ENCODE peak calls at places on chromosomes 7 and 10, in seven cellular contexts. One of them, this sample, is unnamed.

GRCh38 chr10:70232155-70232858 is 922 bp downstream of the PPA1 start:
- DNase-seq in CD4-positive, alpha-beta T cell: peak
- DNase-seq in GM13976: peak
- DNase-seq in fibroblast of mammary gland: peak
- DNase-seq in lower lobe of right lung: peak
- DNase-seq in MCF 10A: peak
- DNase-seq in nephron progenitor cell: peak
- DNase-seq in this sample: peak

GRCh38 chr10:63611078-63611477 is 89.9 kb downstream of the REEP3 start:
- DNase-seq in CD4-positive, alpha-beta T cell: no peak
- DNase-seq in GM13976: no peak
- DNase-seq in fibroblast of mammary gland: peak
- DNase-seq in lower lobe of right lung: no peak
- DNase-seq in MCF 10A: no peak
- DNase-seq in nephron progenitor cell: no peak
- DNase-seq in this sample: no peak

GRCh38 chr10:104273291-104273690 is 4.3 kb downstream of the GSTO2 start:
- DNase-seq in CD4-positive, alpha-beta T cell: no peak
- DNase-seq in GM13976: no peak
- DNase-seq in fibroblast of mammary gland: no peak
- DNase-seq in lower lobe of right lung: no peak
- DNase-seq in MCF 10A: no peak
- DNase-seq in nephron progenitor cell: no peak
- DNase-seq in this sample: no peak

GRCh38 chr7:139777304-139777890 is 401 bp downstream of the HIPK2 start:
- DNase-seq in CD4-positive, alpha-beta T cell: peak
- DNase-seq in GM13976: peak
- DNase-seq in fibroblast of mammary gland: no peak
- DNase-seq in lower lobe of right lung: peak
- DNase-seq in MCF 10A: peak
- DNase-seq in nephron progenitor cell: peak
- DNase-seq in this sample: peak

GRCh38 chr7:139548302-139549028 is 25.0 kb downstream of the CLEC2L start:
- DNase-seq in CD4-positive, alpha-beta T cell: no peak
- DNase-seq in GM13976: no peak
- DNase-seq in fibroblast of mammary gland: no peak
- DNase-seq in lower lobe of right lung: no peak
- DNase-seq in MCF 10A: no peak
- DNase-seq in nephron progenitor cell: no peak
- DNase-seq in this sample: no peak

GRCh38 chr7:36788814-36789470 is 64.6 kb upstream of the AOAH start:
- DNase-seq in CD4-positive, alpha-beta T cell: no peak
- DNase-seq in GM13976: no peak
- DNase-seq in fibroblast of mammary gland: no peak
- DNase-seq in lower lobe of right lung: no peak
- DNase-seq in MCF 10A: no peak
- DNase-seq in nephron progenitor cell: no peak
- DNase-seq in this sample: no peak

GRCh38 chr10:98030093-98030821 is at the start of gene CRTAC1:
- DNase-seq in CD4-positive, alpha-beta T cell: no peak
- DNase-seq in GM13976: no peak
- DNase-seq in fibroblast of mammary gland: no peak
- DNase-seq in lower lobe of right lung: peak
- DNase-seq in MCF 10A: no peak
- DNase-seq in nephron progenitor cell: peak
- DNase-seq in this sample: peak

GRCh38 chr10:71696635-71697326 is 22.8 kb downstream of the C10orf105 start:
- DNase-seq in CD4-positive, alpha-beta T cell: peak
- DNase-seq in GM13976: peak
- DNase-seq in fibroblast of mammary gland: peak
- DNase-seq in lower lobe of right lung: peak
- DNase-seq in MCF 10A: peak
- DNase-seq in nephron progenitor cell: peak
- DNase-seq in this sample: peak

GRCh38 chr7:14483663-14484062 is 418.9 kb downstream of the DGKB start:
- DNase-seq in CD4-positive, alpha-beta T cell: no peak
- DNase-seq in GM13976: no peak
- DNase-seq in fibroblast of mammary gland: no peak
- DNase-seq in lower lobe of right lung: no peak
- DNase-seq in MCF 10A: no peak
- DNase-seq in nephron progenitor cell: no peak
- DNase-seq in this sample: no peak

GRCh38 chr7:18855796-18856195 is 261.6 kb downstream of the TWIST1 start:
- DNase-seq in CD4-positive, alpha-beta T cell: no peak
- DNase-seq in GM13976: no peak
- DNase-seq in fibroblast of mammary gland: peak
- DNase-seq in lower lobe of right lung: no peak
- DNase-seq in MCF 10A: no peak
- DNase-seq in nephron progenitor cell: no peak
- DNase-seq in this sample: no peak

GRCh38 chr10:114319406-114320248 is 80.6 kb downstream of the VWA2 start:
- DNase-seq in CD4-positive, alpha-beta T cell: no peak
- DNase-seq in GM13976: no peak
- DNase-seq in fibroblast of mammary gland: no peak
- DNase-seq in lower lobe of right lung: no peak
- DNase-seq in MCF 10A: no peak
- DNase-seq in nephron progenitor cell: no peak
- DNase-seq in this sample: no peak

GRCh38 chr7:98418636-98419315 is 17.9 kb upstream of the BAIAP2L1 start:
- DNase-seq in CD4-positive, alpha-beta T cell: no peak
- DNase-seq in GM13976: no peak
- DNase-seq in fibroblast of mammary gland: peak
- DNase-seq in lower lobe of right lung: no peak
- DNase-seq in MCF 10A: peak
- DNase-seq in nephron progenitor cell: no peak
- DNase-seq in this sample: no peak

GRCh38 chr10:29703276-29703675 is 68.5 kb upstream of the SVIL start:
- DNase-seq in CD4-positive, alpha-beta T cell: no peak
- DNase-seq in GM13976: no peak
- DNase-seq in fibroblast of mammary gland: no peak
- DNase-seq in lower lobe of right lung: no peak
- DNase-seq in MCF 10A: no peak
- DNase-seq in nephron progenitor cell: no peak
- DNase-seq in this sample: peak

GRCh38 chr7:2728309-2729042 is 40.5 kb downstream of the AMZ1 start:
- DNase-seq in CD4-positive, alpha-beta T cell: no peak
- DNase-seq in GM13976: no peak
- DNase-seq in fibroblast of mammary gland: no peak
- DNase-seq in lower lobe of right lung: peak
- DNase-seq in MCF 10A: no peak
- DNase-seq in nephron progenitor cell: no peak
- DNase-seq in this sample: no peak

DNA sequence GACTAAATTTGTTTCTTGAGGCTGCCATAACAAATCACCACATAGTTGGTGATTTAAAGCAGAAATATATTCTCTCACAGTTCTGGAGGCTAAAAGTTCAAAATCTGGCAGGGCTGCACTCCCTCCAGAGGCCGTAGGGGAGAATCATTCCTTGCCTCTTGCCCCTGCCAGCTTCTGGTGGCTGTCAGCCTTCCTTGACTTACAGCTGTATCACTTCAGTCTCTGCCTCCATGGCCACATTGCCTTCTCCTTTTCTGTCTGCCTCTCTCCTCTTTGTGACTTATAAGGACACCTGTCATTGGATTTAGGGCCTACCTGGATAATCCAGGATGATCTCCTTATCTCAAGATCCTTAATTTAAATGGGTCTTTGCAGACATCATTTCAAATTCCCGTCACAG is 5.8 kb upstream of the LRRC4 start:
- DNase-seq in CD4-positive, alpha-beta T cell: no peak
- DNase-seq in GM13976: no peak
- DNase-seq in fibroblast of mammary gland: no peak
- DNase-seq in lower lobe of right lung: no peak
- DNase-seq in MCF 10A: no peak
- DNase-seq in nephron progenitor cell: no peak
- DNase-seq in this sample: no peak
- TF ChIP-seq CTCF in CD4-positive, alpha-beta T cell: no peak
- TF ChIP-seq CTCF in GM13976: no peak
- TF ChIP-seq CTCF in fibroblast of mammary gland: no peak
- TF ChIP-seq CTCF in lower lobe of right lung: no peak
- TF ChIP-seq CTCF in MCF 10A: no peak
- TF ChIP-seq CTCF in nephron progenitor cell: no peak
- TF ChIP-seq CTCF in this sample: no peak

GRCh38 chr10:18216482-18216881 is 76.3 kb downstream of the CACNB2 start:
- DNase-seq in CD4-positive, alpha-beta T cell: no peak
- DNase-seq in GM13976: no peak
- DNase-seq in fibroblast of mammary gland: peak
- DNase-seq in lower lobe of right lung: no peak
- DNase-seq in MCF 10A: peak
- DNase-seq in nephron progenitor cell: no peak
- DNase-seq in this sample: no peak
- TF ChIP-seq CTCF in CD4-positive, alpha-beta T cell: no peak
- TF ChIP-seq CTCF in GM13976: no peak
- TF ChIP-seq CTCF in fibroblast of mammary gland: peak
- TF ChIP-seq CTCF in lower lobe of right lung: peak
- TF ChIP-seq CTCF in MCF 10A: peak
- TF ChIP-seq CTCF in nephron progenitor cell: peak
- TF ChIP-seq CTCF in this sample: no peak

GRCh38 chr7:117375380-117375779 is 51.9 kb downstream of the ASZ1 start:
- DNase-seq in CD4-positive, alpha-beta T cell: no peak
- DNase-seq in GM13976: no peak
- DNase-seq in fibroblast of mammary gland: peak
- DNase-seq in lower lobe of right lung: no peak
- DNase-seq in MCF 10A: peak
- DNase-seq in nephron progenitor cell: no peak
- DNase-seq in this sample: no peak
- TF ChIP-seq CTCF in CD4-positive, alpha-beta T cell: no peak
- TF ChIP-seq CTCF in GM13976: peak
- TF ChIP-seq CTCF in fibroblast of mammary gland: peak
- TF ChIP-seq CTCF in lower lobe of right lung: no peak
- TF ChIP-seq CTCF in MCF 10A: peak
- TF ChIP-seq CTCF in nephron progenitor cell: no peak
- TF ChIP-seq CTCF in this sample: no peak

DNA sequence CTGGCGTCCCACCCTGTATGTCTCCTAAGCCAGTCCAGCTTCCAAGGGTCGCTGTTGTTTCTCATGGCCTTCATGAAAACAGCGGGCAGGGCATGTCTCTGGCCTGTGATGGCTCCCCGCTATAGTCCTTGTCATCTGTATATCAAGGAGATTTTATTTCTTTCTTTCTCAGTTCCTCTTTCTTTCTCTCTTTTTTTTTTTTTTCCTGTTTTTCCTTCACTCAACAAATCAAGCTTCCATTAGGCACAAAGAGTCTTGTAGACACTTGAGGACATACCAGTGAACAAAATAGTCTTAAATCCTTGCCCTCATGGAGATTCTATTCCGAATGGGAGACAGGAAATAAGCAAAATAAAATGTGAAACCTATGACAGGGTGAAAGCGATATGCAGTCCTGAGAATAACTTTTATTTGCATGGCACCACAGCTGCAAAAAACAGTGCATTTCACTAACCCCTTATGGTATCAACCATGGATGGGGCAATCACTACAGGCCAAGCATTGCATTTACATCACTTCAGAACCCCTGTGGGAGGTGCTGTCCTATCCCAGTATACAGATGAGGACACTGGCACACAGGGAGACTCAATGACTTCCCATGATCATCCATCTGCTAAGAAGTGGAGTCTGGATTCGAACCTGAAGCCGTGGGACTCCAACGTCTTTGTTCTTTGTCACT is 50.7 kb downstream of the SYPL1 start:
- DNase-seq in CD4-positive, alpha-beta T cell: no peak
- DNase-seq in GM13976: peak
- DNase-seq in fibroblast of mammary gland: no peak
- DNase-seq in lower lobe of right lung: no peak
- DNase-seq in MCF 10A: no peak
- DNase-seq in nephron progenitor cell: no peak
- DNase-seq in this sample: no peak
- TF ChIP-seq CTCF in CD4-positive, alpha-beta T cell: no peak
- TF ChIP-seq CTCF in GM13976: no peak
- TF ChIP-seq CTCF in fibroblast of mammary gland: no peak
- TF ChIP-seq CTCF in lower lobe of right lung: no peak
- TF ChIP-seq CTCF in MCF 10A: no peak
- TF ChIP-seq CTCF in nephron progenitor cell: no peak
- TF ChIP-seq CTCF in this sample: no peak

GRCh38 chr7:135670179-135670578 is 7.9 kb downstream of the STMP1 start:
- DNase-seq in CD4-positive, alpha-beta T cell: no peak
- DNase-seq in GM13976: no peak
- DNase-seq in fibroblast of mammary gland: peak
- DNase-seq in lower lobe of right lung: no peak
- DNase-seq in MCF 10A: peak
- DNase-seq in nephron progenitor cell: no peak
- DNase-seq in this sample: no peak

GRCh38 chr7:135666836-135667235 is 4.5 kb downstream of the STMP1 start:
- DNase-seq in CD4-positive, alpha-beta T cell: no peak
- DNase-seq in GM13976: no peak
- DNase-seq in fibroblast of mammary gland: no peak
- DNase-seq in lower lobe of right lung: no peak
- DNase-seq in MCF 10A: no peak
- DNase-seq in nephron progenitor cell: no peak
- DNase-seq in this sample: no peak

GRCh38 chr7:135673360-135673706 is 11.0 kb downstream of the STMP1 start:
- DNase-seq in CD4-positive, alpha-beta T cell: no peak
- DNase-seq in GM13976: no peak
- DNase-seq in fibroblast of mammary gland: peak
- DNase-seq in lower lobe of right lung: no peak
- DNase-seq in MCF 10A: no peak
- DNase-seq in nephron progenitor cell: no peak
- DNase-seq in this sample: no peak

GRCh38 chr7:135669774-135670173 is 7.5 kb downstream of the STMP1 start:
- DNase-seq in CD4-positive, alpha-beta T cell: no peak
- DNase-seq in GM13976: no peak
- DNase-seq in fibroblast of mammary gland: no peak
- DNase-seq in lower lobe of right lung: no peak
- DNase-seq in MCF 10A: no peak
- DNase-seq in nephron progenitor cell: no peak
- DNase-seq in this sample: no peak

DNA sequence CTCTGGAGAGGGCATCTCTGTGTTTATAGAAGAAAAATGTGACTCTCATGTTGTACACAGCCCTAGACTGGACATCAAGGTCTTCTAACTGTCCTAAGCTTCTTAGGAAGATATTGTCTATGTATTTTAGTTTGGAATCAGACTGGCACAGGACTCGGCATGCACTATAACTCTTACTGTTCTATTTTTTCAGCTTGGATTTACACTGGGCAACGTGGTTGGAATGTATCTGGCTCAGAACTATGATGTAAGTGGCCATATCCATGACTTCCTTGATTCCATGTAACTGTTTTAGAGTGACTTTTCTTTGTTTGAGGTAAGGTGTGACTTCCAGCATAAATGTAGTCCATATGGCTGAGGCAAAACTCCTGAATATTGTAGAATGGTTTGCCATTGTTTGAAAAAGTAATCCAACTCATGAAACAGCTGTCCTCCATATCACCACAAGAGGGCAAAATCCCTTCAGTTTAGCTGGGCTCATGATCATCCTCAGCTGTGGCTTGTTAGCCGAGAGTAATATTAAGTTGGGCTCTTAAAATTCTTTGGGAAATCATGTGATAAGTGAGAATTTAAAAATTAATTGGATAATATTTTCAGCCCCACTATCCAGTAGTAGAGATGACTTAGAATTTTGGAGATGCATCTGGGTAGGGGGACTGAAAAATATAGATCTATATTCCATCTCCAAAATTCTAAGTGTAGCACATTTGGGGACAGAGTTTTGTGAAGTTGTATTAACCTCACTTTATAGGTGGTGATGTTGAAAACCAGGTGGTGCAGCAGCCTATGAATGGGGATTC is 10.4 kb downstream of the STMP1 start:
- DNase-seq in CD4-positive, alpha-beta T cell: no peak
- DNase-seq in GM13976: peak
- DNase-seq in fibroblast of mammary gland: peak
- DNase-seq in lower lobe of right lung: no peak
- DNase-seq in MCF 10A: peak
- DNase-seq in nephron progenitor cell: no peak
- DNase-seq in this sample: no peak
- TF ChIP-seq CTCF in CD4-positive, alpha-beta T cell: peak
- TF ChIP-seq CTCF in GM13976: peak
- TF ChIP-seq CTCF in fibroblast of mammary gland: peak
- TF ChIP-seq CTCF in lower lobe of right lung: peak
- TF ChIP-seq CTCF in MCF 10A: peak
- TF ChIP-seq CTCF in nephron progenitor cell: peak
- TF ChIP-seq CTCF in this sample: peak

This sample was measured in left lung.